ENCODE peak calls at places on chromosomes 1 and 21, in seven cellular contexts. G is H1, S is K562, F is HCT116, E is SK-N-SH, L is HepG2, Z is GM12878. J is an unnamed sample.

GRCh38 chr1:70503358-70503757 is 92.3 kb downstream of the CTH start:
- DNase-seq in G (no peak), S (no peak), F (no peak), E (no peak), L (no peak), Z (no peak), J (peak)

GRCh38 chr1:108877858-108878257 is 1.1 kb downstream of the GPSM2 start:
- DNase-seq in G (no peak), S (peak), F (no peak), E (peak), L (no peak), Z (no peak), J (no peak)

GRCh38 chr1:162732566-162733335 is 57.8 kb upstream of the HSD17B7 start:
- DNase-seq in G (no peak), S (no peak), F (no peak), E (no peak), L (peak), Z (no peak), J (peak)

GRCh38 chr1:39107891-39108290 is 81.7 kb downstream of the NDUFS5 start:
- DNase-seq in G (no peak), S (no peak), F (no peak), E (no peak), L (no peak), Z (no peak), J (no peak)

GRCh38 chr1:10189659-10190058 is 20.7 kb upstream of the KIF1B start:
- DNase-seq in G (no peak), S (no peak), F (no peak), E (no peak), L (no peak), Z (peak), J (no peak)

GRCh38 chr21:30718239-30718909 is at the start of gene KRTAP21-3:
- DNase-seq in G (no peak), S (no peak), F (peak), E (no peak), L (no peak), Z (no peak), J (no peak)

GRCh38 chr1:48693674-48694347 is 82.9 kb downstream of the BEND5 start:
- DNase-seq in G (no peak), S (no peak), F (no peak), E (no peak), L (no peak), Z (no peak), J (no peak)

GRCh38 chr1:19442150-19443096 is 42.9 kb downstream of the CAPZB start:
- DNase-seq in G (no peak), S (no peak), F (no peak), E (no peak), L (no peak), Z (no peak), J (no peak)

GRCh38 chr1:150173161-150173585 is 23.5 kb downstream of the PLEKHO1 start:
- DNase-seq in G (no peak), S (no peak), F (no peak), E (no peak), L (peak), Z (no peak), J (no peak)

GRCh38 chr1:16628361-16629111 is 15.2 kb upstream of the NBPF1 start:
- DNase-seq in G (peak), S (no peak), F (no peak), E (peak), L (no peak), Z (no peak), J (no peak)

GRCh38 chr1:239224100-239224499 is 162.3 kb upstream of the CHRM3 start:
- DNase-seq in G (no peak), S (no peak), F (no peak), E (no peak), L (no peak), Z (no peak), J (no peak)

GRCh38 chr1:59522925-59523505 is 226.1 kb downstream of the FGGY start:
- DNase-seq in G (no peak), S (no peak), F (no peak), E (no peak), L (peak), Z (no peak), J (no peak)

GRCh38 chr1:55275976-55276375 is 60.8 kb upstream of the USP24 start:
- DNase-seq in G (no peak), S (peak), F (no peak), E (no peak), L (no peak), Z (no peak), J (no peak)

GRCh38 chr21:37899141-37899540 is 17.1 kb downstream of the KCNJ6 start:
- DNase-seq in G (no peak), S (no peak), F (no peak), E (no peak), L (no peak), Z (no peak), J (no peak)

GRCh38 chr1:167491586-167492408 is 26.5 kb downstream of the CD247 start:
- DNase-seq in G (no peak), S (peak), F (no peak), E (no peak), L (no peak), Z (no peak), J (no peak)

GRCh38 chr21:37463083-37463780 is 96.7 kb downstream of the DYRK1A start:
- DNase-seq in G (no peak), S (peak), F (peak), E (peak), L (peak), Z (peak), J (peak)

GRCh38 chr1:17676387-17677060 is 78.6 kb upstream of the ACTL8 start:
- DNase-seq in G (no peak), S (no peak), F (no peak), E (no peak), L (no peak), Z (no peak), J (no peak)

GRCh38 chr1:161069731-161070270 is at the start of gene ARHGAP30:
- DNase-seq in G (no peak), S (no peak), F (no peak), E (no peak), L (no peak), Z (peak), J (no peak)

GRCh38 chr1:6498576-6499111 is 7.2 kb upstream of the PLEKHG5 start:
- DNase-seq in G (no peak), S (no peak), F (no peak), E (peak), L (no peak), Z (no peak), J (no peak)

GRCh38 chr21:19810779-19811178 is 1187.4 kb upstream of the NCAM2 start:
- DNase-seq in G (no peak), S (no peak), F (no peak), E (no peak), L (no peak), Z (no peak), J (no peak)

GRCh38 chr1:165793951-165794350 is 25.3 kb upstream of the TMCO1 start:
- DNase-seq in G (no peak), S (no peak), F (no peak), E (no peak), L (no peak), Z (no peak), J (no peak)

GRCh38 chr1:228990906-228991569 is 255.8 kb downstream of the RHOU start:
- DNase-seq in G (no peak), S (no peak), F (no peak), E (no peak), L (no peak), Z (no peak), J (no peak)

GRCh38 chr1:183840140-183840539 is 35.2 kb downstream of the RGL1 start:
- DNase-seq in G (no peak), S (no peak), F (peak), E (no peak), L (no peak), Z (no peak), J (no peak)

GRCh38 chr1:212647004-212647403 is 38.4 kb downstream of the ATF3 start:
- DNase-seq in G (peak), S (no peak), F (no peak), E (no peak), L (no peak), Z (no peak), J (no peak)

GRCh38 chr1:119711804-119712341 is at the start of gene PHGDH:
- DNase-seq in G (peak), S (peak), F (peak), E (peak), L (peak), Z (peak), J (peak)

GRCh38 chr1:169047074-169047473 is 59.4 kb upstream of the ATP1B1 start:
- DNase-seq in G (no peak), S (no peak), F (no peak), E (no peak), L (no peak), Z (no peak), J (no peak)
- TF ChIP-seq JUND in G (no peak), S (no peak), F (no peak), E (no peak), L (no peak), Z (no peak), J (no peak)

DNA sequence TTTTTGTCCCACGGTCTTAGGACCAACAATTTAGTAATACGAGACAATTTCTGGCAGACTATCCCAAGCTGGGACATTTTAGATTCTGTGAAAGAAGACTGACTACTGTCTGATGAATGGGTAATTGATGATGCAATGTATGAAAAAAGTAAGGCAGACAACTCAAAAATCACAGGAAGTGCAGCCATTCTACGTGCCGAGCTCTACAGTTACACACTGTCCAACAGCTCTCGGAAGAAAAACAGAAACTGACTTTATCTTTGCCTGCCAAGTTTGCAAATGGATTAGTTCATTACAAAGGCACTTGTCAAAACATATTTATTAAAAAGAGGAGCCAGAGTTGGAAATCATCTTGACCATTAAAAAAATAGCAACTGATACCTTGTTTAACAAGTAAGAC is 31.3 kb downstream of the ZBTB8B start:
- DNase-seq in G (no peak), S (peak), F (no peak), E (no peak), L (no peak), Z (no peak), J (no peak)
- TF ChIP-seq JUND in G (no peak), S (peak), F (no peak), E (no peak), L (no peak), Z (no peak), J (no peak)

GRCh38 chr1:74684301-74684700 is 10.7 kb upstream of the ERICH3 start:
- DNase-seq in G (no peak), S (no peak), F (no peak), E (no peak), L (no peak), Z (no peak), J (no peak)

GRCh38 chr1:74686941-74687340 is 13.3 kb upstream of the ERICH3 start:
- DNase-seq in G (no peak), S (no peak), F (no peak), E (no peak), L (no peak), Z (no peak), J (no peak)

GRCh38 chr1:74693473-74693872 is 19.9 kb upstream of the ERICH3 start:
- DNase-seq in G (no peak), S (no peak), F (no peak), E (no peak), L (peak), Z (no peak), J (no peak)

GRCh38 chr1:74690909-74691308 is 17.3 kb upstream of the ERICH3 start:
- DNase-seq in G (no peak), S (no peak), F (no peak), E (no peak), L (no peak), Z (no peak), J (no peak)

DNA sequence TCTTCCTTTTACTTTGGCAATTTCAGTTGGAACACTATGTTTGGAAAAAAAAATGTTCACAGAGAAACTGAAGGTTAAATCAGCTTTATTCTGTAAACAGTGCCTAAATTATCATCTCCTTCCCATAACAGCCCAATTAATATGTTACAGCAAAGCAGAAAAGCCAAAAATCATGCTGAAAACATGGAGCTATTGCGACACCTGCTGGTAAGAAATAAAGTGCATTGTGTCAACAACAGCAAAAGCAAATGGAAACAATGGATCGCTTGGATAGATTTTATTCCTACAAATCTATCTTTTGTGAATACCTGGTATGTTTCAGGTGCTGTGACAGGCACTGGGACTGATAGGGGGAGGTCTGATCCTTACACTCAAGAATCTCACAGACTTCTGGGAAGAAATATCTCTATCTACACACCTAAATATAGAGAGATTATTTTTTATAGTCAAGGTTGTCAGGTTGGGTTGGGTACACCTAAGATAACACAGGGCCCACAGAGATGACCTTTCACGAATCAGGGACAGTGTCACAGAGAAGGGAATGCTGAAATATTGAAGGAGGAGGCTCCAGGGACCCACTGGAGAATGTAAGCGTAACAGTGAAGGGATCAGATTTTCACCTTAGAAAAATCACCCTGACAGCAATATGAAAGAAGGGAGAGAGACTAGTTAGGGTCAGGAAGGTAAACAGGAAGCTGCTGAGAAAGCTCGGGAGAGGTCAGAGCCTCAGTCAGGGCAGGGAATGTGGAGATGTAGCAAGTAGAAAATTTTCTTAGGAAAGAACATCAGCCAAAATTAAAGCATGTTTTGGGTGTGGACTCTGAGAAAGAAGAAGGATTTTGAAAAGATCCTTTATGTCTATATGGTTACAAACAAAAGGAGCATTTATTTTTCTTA is 16.5 kb upstream of the ERICH3 start:
- DNase-seq in G (peak), S (peak), F (peak), E (peak), L (peak), Z (no peak), J (no peak)
- TF ChIP-seq JUND in G (no peak), S (no peak), F (no peak), E (no peak), L (no peak), Z (no peak), J (no peak)

DNA sequence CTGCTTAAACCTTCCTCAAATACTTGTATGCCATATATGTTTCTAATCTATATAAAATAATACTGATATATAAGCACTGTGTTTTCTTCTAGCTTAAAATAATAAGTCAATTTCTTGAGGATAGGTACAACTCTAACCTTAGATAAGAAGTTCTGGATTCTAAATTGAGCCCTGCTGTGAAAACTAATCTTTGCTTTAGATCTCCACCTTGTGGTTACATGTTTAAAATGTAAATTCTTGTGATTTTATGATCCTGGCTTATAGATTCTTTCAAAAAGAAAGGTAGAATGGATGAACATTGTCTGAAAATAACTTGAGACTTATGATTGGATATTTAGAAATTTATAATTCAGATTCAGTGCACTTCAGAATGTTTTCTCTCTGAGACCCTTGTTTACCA is 38.9 kb upstream of the HMCN1 start:
- DNase-seq in G (no peak), S (no peak), F (no peak), E (no peak), L (no peak), Z (no peak), J (no peak)
- TF ChIP-seq JUND in G (no peak), S (no peak), F (no peak), E (no peak), L (no peak), Z (no peak), J (no peak)